ENCODE peak calls at places on chromosomes 2 and 18, in four cellular contexts. F, P, T and A are unnamed samples. For H3K4me1, the result is how much of the 10 kb centered on the place peaks cover.

GRCh38 chr2:230925879-230926765 is 1.1 kb upstream of the GPR55 start:
- DNase-seq in F (no peak), P (no peak), T (no peak), A (no peak)

GRCh38 chr18:44823782-44824181 is 143.1 kb downstream of the SETBP1 start:
- DNase-seq in F (no peak), P (no peak), T (no peak), A (no peak)

GRCh38 chr2:8487461-8487932 is 194.4 kb upstream of the ID2 start:
- DNase-seq in F (no peak), P (no peak), T (no peak), A (no peak)

GRCh38 chr2:114550895-114551793 is 108.7 kb downstream of the DPP10 start:
- DNase-seq in F (peak), P (peak), T (no peak), A (no peak)

GRCh38 chr2:11004206-11004605 is 92.5 kb downstream of the KCNF1 start:
- DNase-seq in F (no peak), P (no peak), T (no peak), A (no peak)

GRCh38 chr2:65063426-65063825 is 7.2 kb downstream of the CEP68 start:
- DNase-seq in F (no peak), P (no peak), T (no peak), A (no peak)

GRCh38 chr18:3481696-3482210 is 31.8 kb downstream of the TGIF1 start:
- DNase-seq in F (no peak), P (no peak), T (peak), A (no peak)

GRCh38 chr2:29544031-29544430 is 377.4 kb downstream of the ALK start:
- DNase-seq in F (no peak), P (no peak), T (no peak), A (no peak)

GRCh38 chr2:202721621-202722020 is 86.9 kb downstream of the FAM117B start:
- DNase-seq in F (no peak), P (no peak), T (no peak), A (no peak)

GRCh38 chr2:50763776-50764175 is 268.2 kb downstream of the NRXN1 start:
- DNase-seq in F (no peak), P (no peak), T (no peak), A (no peak)

GRCh38 chr2:179410552-179411356 is 146.1 kb upstream of the SESTD1 start:
- DNase-seq in F (peak), P (peak), T (peak), A (no peak)

GRCh38 chr18:25192065-25192464 is 159.9 kb downstream of the ZNF521 start:
- DNase-seq in F (no peak), P (no peak), T (no peak), A (no peak)

GRCh38 chr2:207474871-207475485 is 54.8 kb upstream of the CREB1 start:
- DNase-seq in F (no peak), P (no peak), T (peak), A (peak)
- TF ChIP-seq CTCF in F (peak), P (peak), T (peak), A (peak)

GRCh38 chr18:13611058-13611615 is 115.2 kb downstream of the FAM210A start:
- DNase-seq in F (peak), P (no peak), T (no peak), A (peak)
- H3K4me1 ChIP-seq in F (half or more), P (under half), T (under half), A (half or more)

GRCh38 chr2:20616341-20616871 is 34.5 kb downstream of the HS1BP3 start:
- DNase-seq in F (no peak), P (peak), T (no peak), A (no peak)
- H3K27ac ChIP-seq in F (peak), P (peak), T (no peak), A (no peak)

GRCh38 chr2:105782123-105782522 is 37.4 kb downstream of the NCK2 start:
- DNase-seq in F (no peak), P (no peak), T (no peak), A (no peak)
- TF ChIP-seq CTCF in F (no peak), P (no peak), T (peak), A (peak)

GRCh38 chr18:74947417-74947816 is 261.5 kb downstream of the PTGR3 start:
- DNase-seq in F (no peak), P (no peak), T (no peak), A (no peak)
- H3K4me1 ChIP-seq in F (under half), P (under half), T (under half), A (under half)